ENCODE peak calls at places on chromosomes 4 and X, in four cellular contexts. W, P, J and K are unnamed samples.

GRCh38 chr4:146190393-146190910 is 14.9 kb downstream of the LSM6 start:
- DNase-seq in P (peak), W (no peak), J (no peak), K (peak)

GRCh38 chrX:19709812-19710518 is 177.4 kb downstream of the SH3KBP1 start:
- DNase-seq in W (no peak), P (peak), J (no peak), K (peak)

GRCh38 chr4:129355529-129355928 is 259.6 kb downstream of the C4orf33 start:
- DNase-seq in W (no peak), P (peak), J (no peak), K (no peak)

GRCh38 chr4:149836546-149836945 is 20.9 kb upstream of the IQCM start:
- DNase-seq in W (no peak), P (no peak), J (no peak), K (peak)

GRCh38 chrX:1932231-1932630 is 317.4 kb downstream of the ASMT start:
- DNase-seq in W (no peak), J (no peak), P (peak), K (no peak)

GRCh38 chrX:46185923-46186810 is 359.1 kb downstream of the ZNF674 start:
- DNase-seq in P (no peak), J (no peak), W (no peak), K (no peak)

GRCh38 chr4:168630445-168631187 is 133.8 kb downstream of the PALLD start:
- DNase-seq in J (no peak), W (peak), P (peak), K (peak)

GRCh38 chr4:20544645-20545044 is 155.6 kb upstream of the PACRGL start:
- DNase-seq in W (peak), P (peak), J (no peak), K (peak)

GRCh38 chr4:184409911-184410692 is 64.2 kb downstream of the IRF2 start:
- DNase-seq in P (no peak), W (no peak), J (no peak), K (no peak)

DNA sequence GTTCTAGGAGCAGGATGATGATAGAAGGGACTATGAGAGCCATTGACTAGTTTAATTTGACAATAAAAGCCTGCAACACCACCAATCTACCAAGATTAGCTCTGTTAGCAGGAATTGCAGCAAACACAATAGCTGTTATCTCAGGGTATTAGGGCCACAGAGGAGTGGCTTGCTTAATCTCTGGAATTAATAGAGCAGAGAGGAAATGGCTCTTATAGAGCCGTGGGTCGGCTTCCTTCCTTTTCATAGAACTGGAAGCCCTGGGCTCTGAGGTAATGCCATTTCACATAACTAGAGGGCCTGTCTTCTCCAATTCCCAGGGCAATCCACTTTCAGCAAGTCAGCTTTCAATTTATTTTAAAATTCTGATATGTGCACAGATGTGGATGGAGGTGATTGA is 83.0 kb downstream of the MAMLD1 start:
- DNase-seq in P (no peak), W (no peak), J (peak), K (no peak)
- TF ChIP-seq CTCF in P (no peak), W (no peak), J (no peak), K (no peak)

GRCh38 chr4:158171456-158171790 is 1.4 kb downstream of the GASK1B start:
- DNase-seq in P (peak), J (no peak), W (no peak), K (no peak)

GRCh38 chr4:158168606-158169005 is 4.2 kb downstream of the GASK1B start:
- DNase-seq in P (no peak), J (no peak), W (no peak), K (no peak)

GRCh38 chr4:158169931-158170690 is 2.7 kb downstream of the GASK1B start:
- DNase-seq in W (no peak), P (peak), J (no peak), K (peak)

GRCh38 chr4:158170691-158171455 is 2.0 kb downstream of the GASK1B start:
- DNase-seq in J (peak), W (no peak), P (no peak), K (peak)

DNA sequence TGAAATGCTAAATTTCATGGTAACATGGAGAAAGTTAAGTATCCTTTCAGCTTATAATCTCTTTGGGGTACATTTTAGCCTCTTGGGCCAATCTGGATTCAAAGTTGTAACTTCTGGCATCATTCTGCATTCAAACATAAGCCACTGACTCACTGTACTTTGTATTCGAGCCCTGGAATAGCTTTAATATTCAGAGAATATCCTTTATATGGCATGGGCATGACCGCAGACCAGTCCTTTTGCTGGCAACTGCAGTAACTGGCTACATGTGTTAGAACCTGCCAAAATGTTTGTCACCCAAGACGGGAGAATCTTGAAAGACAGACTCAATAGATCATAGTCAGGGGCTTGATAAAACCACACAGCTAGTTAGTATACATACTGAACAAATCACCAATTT is 3.3 kb downstream of the GASK1B start:
- DNase-seq in J (no peak), P (peak), W (no peak), K (no peak)
- H3K4me3 ChIP-seq in J (peak), P (peak), W (no peak), K (peak)

DNA sequence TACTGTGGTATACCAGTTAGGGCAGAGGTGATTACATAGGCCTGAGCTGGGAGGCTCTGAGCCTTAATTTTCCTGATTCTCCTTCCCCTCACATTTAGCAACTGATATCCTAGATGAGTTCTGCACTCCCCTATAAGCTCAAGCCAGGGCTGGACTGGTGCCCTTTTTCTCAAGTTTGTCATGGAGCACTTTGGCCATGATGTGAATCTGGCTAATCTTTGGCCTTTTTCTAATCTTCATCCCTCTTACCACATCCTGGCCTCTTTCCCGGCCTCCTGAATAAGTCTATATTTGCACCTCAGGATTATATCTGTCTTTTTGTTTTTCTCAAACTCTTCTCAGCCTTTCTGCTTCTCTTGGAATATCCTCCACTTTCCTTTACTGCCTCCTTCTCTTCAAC is 10.9 kb upstream of the LAS1L start:
- DNase-seq in W (no peak), P (no peak), J (no peak), K (no peak)
- TF ChIP-seq CTCF in W (no peak), P (no peak), J (no peak), K (no peak)

GRCh38 chr4:2867758-2868491 is 24.3 kb downstream of the ADD1 start:
- DNase-seq in W (peak), P (peak), J (peak), K (peak)
- H3K4me3 ChIP-seq in W (peak), P (no peak), J (peak), K (peak)

GRCh38 chrX:49249616-49250015 is 14.3 kb downstream of the CCDC22 start:
- DNase-seq in W (no peak), P (no peak), J (no peak), K (no peak)

GRCh38 chrX:49251325-49251724 is 13.2 kb downstream of the FOXP3 start:
- DNase-seq in P (no peak), W (no peak), J (no peak), K (no peak)

GRCh38 chrX:49249071-49249470 is 13.8 kb downstream of the CCDC22 start:
- DNase-seq in W (no peak), J (no peak), P (no peak), K (no peak)

GRCh38 chrX:49250066-49250465 is 14.4 kb downstream of the FOXP3 start:
- DNase-seq in J (no peak), W (no peak), P (no peak), K (no peak)

DNA sequence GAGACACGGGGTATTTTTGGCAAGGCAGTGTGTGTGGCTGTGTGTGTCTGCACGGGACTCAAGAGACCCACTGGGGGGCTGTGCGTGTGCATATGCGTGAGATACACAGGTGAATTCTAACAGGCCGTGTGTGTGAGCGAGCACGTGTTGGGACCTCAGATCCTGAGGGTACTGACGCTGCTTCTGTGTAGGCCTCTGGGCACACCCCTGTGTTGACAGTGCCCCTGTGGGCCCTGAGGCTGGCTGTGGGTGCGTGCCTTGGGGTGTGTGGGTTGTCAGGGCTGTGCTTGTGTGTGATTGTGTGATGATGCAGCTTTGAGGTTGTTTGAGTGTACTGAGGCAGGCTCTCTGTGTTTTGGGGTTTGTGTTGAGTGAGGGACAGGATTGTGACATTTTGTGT is 13.9 kb downstream of the FOXP3 start:
- DNase-seq in J (no peak), P (no peak), W (no peak), K (no peak)
- TF ChIP-seq CTCF in J (no peak), P (no peak), W (no peak), K (no peak)

DNA sequence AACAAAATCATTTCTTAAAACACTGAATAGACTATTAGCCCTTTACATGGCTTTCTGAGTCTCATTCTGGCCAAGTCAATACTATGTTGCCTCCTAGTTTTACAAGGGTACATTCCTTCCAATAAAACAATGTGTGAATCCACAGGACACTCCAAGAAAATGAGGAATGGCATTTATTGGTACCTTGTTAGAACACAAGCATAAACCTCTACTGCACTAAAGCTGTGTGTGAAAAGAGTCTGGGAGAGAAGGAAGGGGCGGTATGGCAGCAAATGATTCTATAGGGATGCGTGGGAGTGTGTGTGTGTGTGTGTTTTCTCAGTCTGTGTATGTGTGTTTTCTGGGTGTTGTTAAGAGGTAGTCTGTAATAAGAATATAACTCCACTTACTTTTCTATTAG is 48.9 kb downstream of the CXCL1 start:
- DNase-seq in J (no peak), P (no peak), W (no peak), K (peak)
- H3K4me3 ChIP-seq in J (no peak), P (no peak), W (no peak), K (no peak)

GRCh38 chr4:153530996-153531375 is 64.8 kb downstream of the TMEM131L start:
- DNase-seq in W (peak), J (no peak), P (no peak), K (no peak)
- TF ChIP-seq CTCF in W (peak), J (no peak), P (no peak), K (peak)